ENCODE peak calls at places on chromosome 3, in nine cellular contexts. V is breast epithelium, D is spleen, Y is GM12891, A is sigmoid colon, U is esophagus squamous epithelium, N is H54, X is adrenal gland, G is body of pancreas. C is an unnamed sample.

GRCh38 chr3:46423588-46423987 is 16.5 kb downstream of the CCRL2 start:
- DNase-seq in Y (no peak), X (no peak), G (peak), N (no peak), V (no peak), A (no peak), U (no peak), D (no peak), C (no peak)

GRCh38 chr3:121667333-121667732 is 6.6 kb upstream of the HCLS1 start:
- DNase-seq in G (no peak), X (no peak), N (no peak), D (no peak), Y (no peak), U (no peak), A (no peak), V (no peak), C (no peak)

GRCh38 chr3:122636697-122637096 is 43.9 kb upstream of the PARP14 start:
- DNase-seq in A (no peak), G (no peak), V (no peak), D (no peak), N (no peak), X (no peak), U (no peak), Y (no peak), C (no peak)

GRCh38 chr3:143277531-143277930 is 158.0 kb downstream of the CHST2 start:
- DNase-seq in G (no peak), D (no peak), N (no peak), A (no peak), Y (no peak), X (no peak), U (no peak), V (no peak), C (no peak)

GRCh38 chr3:184734903-184735630 is 23.2 kb upstream of the MAGEF1 start:
- DNase-seq in X (no peak), U (no peak), N (no peak), V (peak), Y (no peak), G (no peak), A (no peak), D (peak), C (peak)

GRCh38 chr3:140188285-140188684 is 253.3 kb downstream of the CLSTN2 start:
- DNase-seq in G (peak), X (no peak), V (no peak), A (no peak), Y (no peak), N (no peak), U (no peak), D (no peak), C (no peak)

GRCh38 chr3:168996622-168997021 is 666.9 kb downstream of the MECOM start:
- DNase-seq in G (no peak), D (no peak), Y (no peak), V (no peak), A (no peak), N (no peak), U (no peak), X (no peak), C (no peak)

GRCh38 chr3:102079809-102080197 is 230.5 kb downstream of the NFKBIZ start:
- DNase-seq in Y (no peak), D (no peak), U (no peak), N (no peak), G (no peak), A (no peak), V (no peak), X (no peak), C (no peak)

GRCh38 chr3:194296448-194296831 is 54.7 kb downstream of the CPN2 start:
- DNase-seq in X (peak), G (peak), Y (no peak), A (peak), V (no peak), U (no peak), N (peak), D (no peak), C (no peak)

GRCh38 chr3:149965278-149965677 is 5.4 kb downstream of the PFN2 start:
- DNase-seq in A (no peak), G (no peak), X (no peak), U (no peak), V (no peak), N (no peak), D (no peak), Y (no peak), C (no peak)

GRCh38 chr3:120437559-120437958 is 13.2 kb downstream of the FSTL1 start:
- DNase-seq in D (no peak), U (no peak), A (no peak), X (no peak), G (no peak), Y (no peak), V (no peak), N (no peak), C (peak)

GRCh38 chr3:27681249-27681748 is 40.8 kb downstream of the EOMES start:
- DNase-seq in D (no peak), V (no peak), U (no peak), A (no peak), X (peak), N (peak), G (no peak), Y (peak), C (no peak)

GRCh38 chr3:184315871-184316661 is 1.7 kb downstream of the EIF4G1 start:
- DNase-seq in N (no peak), G (peak), A (no peak), D (no peak), X (peak), Y (no peak), V (no peak), U (no peak), C (no peak)

DNA sequence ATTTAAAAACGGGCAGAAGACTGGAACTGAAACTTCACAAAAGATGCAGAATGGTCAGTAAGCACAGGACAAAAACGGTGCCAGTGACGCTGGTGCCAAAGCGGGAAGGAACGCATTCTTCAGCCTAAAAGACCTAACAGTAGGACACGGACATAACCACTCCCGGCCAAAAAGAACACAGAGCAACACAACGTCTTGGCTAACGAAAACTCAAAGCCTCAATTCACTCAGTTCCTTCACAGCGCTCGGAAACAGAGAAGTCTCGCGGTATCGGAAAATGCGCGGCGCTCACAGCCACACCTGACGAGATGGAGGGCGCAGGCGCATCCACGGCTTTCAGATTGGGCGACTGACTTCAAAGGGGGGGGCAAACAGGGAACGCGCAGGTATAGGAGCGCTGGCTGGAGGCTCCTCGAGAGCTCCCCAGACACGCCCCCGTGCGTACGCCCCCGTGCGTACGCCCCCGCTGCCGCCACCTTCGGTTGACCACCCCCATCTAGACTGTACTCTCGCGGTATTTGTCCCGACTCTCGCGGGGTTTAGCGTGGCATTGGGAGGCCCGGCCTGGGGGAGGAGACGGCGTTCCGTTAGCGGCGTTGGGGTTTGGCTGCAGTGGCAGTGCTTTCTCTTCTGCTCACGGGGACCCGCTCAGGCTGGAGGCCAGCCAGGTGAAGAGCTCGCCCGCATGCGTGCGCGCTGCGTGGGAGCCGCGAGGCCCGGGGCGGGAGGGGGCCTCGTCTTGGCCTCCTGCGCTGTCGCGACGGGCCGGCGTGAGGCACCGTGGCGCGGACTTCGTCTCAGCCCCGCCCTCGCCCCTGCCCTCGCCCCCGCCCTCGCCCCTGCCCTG is at the start of gene NKTR:
- DNase-seq in N (peak), U (peak), G (peak), V (peak), Y (peak), A (peak), X (peak), D (peak), C (peak)
- TF ChIP-seq POLR2A in N (peak), U (no peak), G (peak), V (peak), Y (peak), A (peak), X (peak), D (peak), C (no peak)

DNA sequence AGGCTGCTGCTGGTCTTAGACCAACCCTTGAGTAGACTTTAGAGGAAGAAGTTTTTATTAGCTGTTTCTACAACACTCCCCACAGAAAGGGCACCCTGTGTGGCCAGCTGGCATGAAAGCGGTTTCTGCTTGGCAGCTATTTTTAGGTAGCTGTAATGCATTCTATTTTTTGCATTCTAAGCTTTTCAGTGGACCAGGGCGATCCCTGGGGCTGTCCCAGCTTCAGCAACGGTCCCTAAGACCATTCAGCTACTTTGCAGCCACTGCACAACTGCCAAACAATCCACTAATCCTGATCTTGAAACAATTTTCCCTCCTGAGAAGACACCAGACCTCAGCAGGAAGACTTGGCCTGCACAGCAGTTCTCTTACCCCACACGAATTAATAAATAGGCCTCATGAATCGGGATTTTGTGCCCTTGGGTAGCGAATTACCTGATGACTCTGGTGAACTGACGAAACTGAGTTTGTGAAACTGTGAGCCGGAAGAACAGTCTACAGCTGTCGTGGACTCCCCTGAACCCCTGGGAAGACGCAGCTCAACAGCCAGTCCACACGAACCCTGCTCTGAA is 14.6 kb upstream of the TFRC start:
- DNase-seq in U (no peak), X (peak), G (peak), A (peak), V (no peak), D (peak), N (no peak), Y (no peak), C (no peak)
- TF ChIP-seq POLR2A in U (no peak), X (no peak), G (peak), A (no peak), V (no peak), D (no peak), N (no peak), Y (no peak), C (no peak)

DNA sequence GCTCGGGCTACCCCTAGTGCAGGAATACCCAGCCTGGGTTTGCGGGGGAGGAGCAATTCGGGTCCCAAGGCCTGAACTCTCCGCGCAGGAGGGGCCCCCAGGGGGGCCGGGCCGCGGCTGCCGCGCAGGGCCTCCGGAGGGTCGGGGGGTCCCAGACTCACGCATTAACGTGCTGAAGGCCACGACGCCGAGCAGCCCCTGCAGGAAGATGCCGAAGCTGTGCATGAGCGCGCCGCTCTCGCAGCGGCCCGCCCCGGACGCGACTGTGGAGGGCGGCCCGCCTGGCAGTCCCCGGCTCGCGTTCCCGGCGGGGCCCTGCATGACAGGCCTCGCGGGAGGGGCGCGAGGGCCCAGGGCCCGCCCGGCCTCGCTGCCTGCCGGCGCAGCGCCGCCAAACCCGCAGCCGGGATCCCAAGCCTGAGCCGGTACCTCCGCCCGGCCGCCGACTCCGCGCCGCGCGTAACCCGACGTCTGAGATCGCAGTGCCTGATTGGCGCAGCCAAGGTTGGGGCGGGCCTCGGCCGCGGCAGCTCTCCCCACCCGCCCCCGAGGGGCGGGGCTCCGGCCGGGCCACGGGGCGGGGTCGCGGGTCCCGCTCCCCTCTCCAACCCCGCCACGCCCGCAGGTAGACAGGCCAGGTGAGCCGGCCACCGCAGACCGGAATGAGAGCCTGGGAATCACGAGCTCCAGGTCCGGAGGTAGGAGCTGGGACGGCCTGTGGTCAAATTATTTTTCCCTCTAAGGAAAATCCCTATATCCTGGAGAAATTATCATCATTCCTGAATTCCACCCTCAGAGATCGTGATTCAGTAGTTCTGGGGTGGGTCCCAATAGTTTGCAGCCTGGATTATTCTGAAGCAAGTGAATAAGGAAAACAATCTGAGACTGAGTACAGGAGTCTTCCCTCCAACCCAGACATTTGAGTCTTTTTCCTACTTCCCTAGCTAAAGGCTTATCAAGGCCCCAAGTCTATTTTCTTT is at the start of gene STIMATE:
- DNase-seq in Y (peak), D (peak), V (peak), U (no peak), A (peak), N (peak), X (peak), G (peak), C (peak)
- TF ChIP-seq POLR2A in Y (no peak), D (no peak), V (no peak), U (no peak), A (no peak), N (peak), X (peak), G (peak), C (no peak)

GRCh38 chr3:12964713-12965612 is 108.3 kb downstream of the IQSEC1 start:
- DNase-seq in Y (no peak), G (peak), D (no peak), A (no peak), N (no peak), U (no peak), V (no peak), X (no peak), C (no peak)

GRCh38 chr3:12968541-12968940 is 104.7 kb downstream of the IQSEC1 start:
- DNase-seq in D (no peak), A (no peak), V (no peak), G (no peak), U (no peak), N (no peak), Y (no peak), X (no peak), C (no peak)

GRCh38 chr3:12967751-12968209 is 105.4 kb downstream of the IQSEC1 start:
- DNase-seq in X (peak), U (peak), G (peak), V (peak), N (peak), A (peak), D (peak), Y (peak), C (peak)

GRCh38 chr3:12965999-12966846 is 107.0 kb downstream of the IQSEC1 start:
- DNase-seq in D (no peak), N (no peak), V (no peak), A (no peak), X (no peak), U (no peak), G (no peak), Y (no peak), C (no peak)

GRCh38 chr3:12966847-12967750 is 106.1 kb downstream of the IQSEC1 start:
- DNase-seq in V (no peak), A (no peak), U (no peak), D (no peak), X (peak), G (peak), N (no peak), Y (no peak), C (no peak)
- TF ChIP-seq POLR2A in V (no peak), A (no peak), U (no peak), D (no peak), X (no peak), G (peak), N (peak), Y (no peak), C (no peak)

DNA sequence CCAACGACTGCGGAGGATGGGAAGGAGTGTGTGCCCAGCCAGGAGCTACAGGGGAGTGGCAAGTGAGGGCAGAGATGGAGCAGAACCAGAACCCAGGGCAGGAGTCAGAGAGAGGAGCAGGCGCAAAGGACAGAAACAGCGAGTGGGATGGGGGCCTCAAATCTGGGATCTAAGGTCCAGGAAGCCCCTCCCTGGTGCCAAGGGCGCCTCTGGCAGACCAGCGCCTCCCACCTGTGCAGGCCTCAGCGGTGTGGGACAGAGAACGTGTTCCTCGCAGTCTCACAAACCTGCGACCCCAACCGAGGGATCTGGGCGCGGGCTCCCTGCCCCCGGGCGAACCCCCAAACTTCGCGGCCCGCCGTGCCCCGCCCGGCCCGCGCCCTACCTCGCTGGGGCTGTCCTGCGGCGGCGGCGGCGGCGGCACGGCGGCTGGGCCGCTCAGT is 292 bp downstream of the PCBP4 start:
- DNase-seq in A (no peak), V (no peak), Y (no peak), D (no peak), N (no peak), U (no peak), X (no peak), G (peak), C (no peak)
- TF ChIP-seq POLR2A in A (no peak), V (no peak), Y (no peak), D (no peak), N (no peak), U (no peak), X (peak), G (no peak), C (no peak)

GRCh38 chr3:172750368-172751187 is at the start of gene ECT2:
- DNase-seq in D (peak), Y (peak), N (peak), U (peak), X (peak), A (peak), V (peak), G (peak), C (peak)
- TF ChIP-seq POLR2A in D (no peak), Y (peak), N (peak), U (no peak), X (no peak), A (no peak), V (no peak), G (peak), C (no peak)

DNA sequence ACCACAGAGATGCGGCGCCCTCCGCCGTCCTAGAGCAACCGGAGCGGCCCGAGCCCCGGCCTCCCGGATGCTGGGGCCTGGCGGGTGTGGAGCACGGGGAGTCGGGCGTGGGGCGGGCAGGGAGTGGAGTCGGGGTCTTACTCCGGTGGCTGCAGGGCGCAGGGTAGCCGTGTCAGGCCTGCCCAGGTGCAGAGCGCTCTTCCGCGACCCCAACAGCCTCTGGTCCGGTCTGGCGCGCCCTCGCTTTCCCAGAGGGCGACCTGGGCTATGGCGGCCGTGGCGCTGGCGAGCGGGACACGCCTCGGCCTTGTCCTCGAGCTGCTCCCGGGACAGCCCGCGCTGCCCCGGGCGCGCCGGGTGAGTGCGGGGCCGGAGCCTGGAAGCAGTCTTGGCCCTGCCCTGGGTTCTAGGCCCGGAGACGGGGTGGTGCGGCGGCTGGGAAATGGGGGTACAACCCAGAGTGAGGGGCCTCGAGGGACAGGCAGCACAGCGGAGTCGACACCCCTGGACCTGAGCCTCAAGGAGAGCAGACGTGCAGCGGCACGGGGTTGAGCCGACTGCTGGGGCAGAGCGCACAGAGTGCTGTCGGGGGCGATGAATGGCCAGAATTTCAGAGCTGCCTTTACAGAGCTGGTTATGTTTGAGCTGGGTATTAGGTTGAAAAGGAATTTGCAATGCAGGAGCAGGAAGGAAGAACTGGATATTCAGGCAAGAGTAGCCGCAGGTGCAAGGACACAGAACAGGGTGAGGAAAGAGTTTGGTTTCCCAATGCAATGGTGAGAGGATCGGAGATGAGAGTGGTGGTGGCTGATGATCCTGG is at the start of gene ZNF662:
- DNase-seq in Y (no peak), D (peak), N (no peak), G (peak), A (peak), X (peak), V (peak), U (no peak), C (peak)
- TF ChIP-seq POLR2A in Y (no peak), D (no peak), N (no peak), G (peak), A (peak), X (no peak), V (no peak), U (no peak), C (no peak)